ENCODE peak calls at places on chromosome 15, in five cellular contexts. Y is fibroblast of lung, P is fibroblast of villous mesenchyme, I is hepatocyte, N is psoas muscle. Z is an unnamed sample.

GRCh38 chr15:20349774-20350498 is 191.7 kb downstream of the GOLGA6L6 start:
- DNase-seq in P (no peak), Y (no peak), I (peak; percentile 39), N (peak; percentile 22), Z (no peak)

GRCh38 chr15:50487287-50487686 is 59.2 kb downstream of the USP50 start:
- DNase-seq in Y (no peak), P (no peak), I (no peak), N (no peak), Z (no peak)

GRCh38 chr15:98428253-98428989 is 219.9 kb upstream of the IGF1R start:
- DNase-seq in N (peak; percentile 72), P (peak; percentile 51), Y (peak; percentile 69), I (peak; percentile 84), Z (peak; percentile 84)

GRCh38 chr15:50996641-50997040 is 88.2 kb downstream of the AP4E1 start:
- DNase-seq in N (no peak), Y (peak; percentile 6), P (no peak), I (no peak), Z (no peak)

GRCh38 chr15:52680041-52680391 is 828 bp upstream of the ATOSA start:
- DNase-seq in Y (peak; percentile 22), P (peak; percentile 59), I (no peak), N (no peak), Z (no peak)

GRCh38 chr15:90513448-90513847 is 16.3 kb upstream of the CRTC3 start:
- DNase-seq in Y (no peak), N (no peak), I (peak; percentile 8), P (no peak), Z (no peak)

GRCh38 chr15:49060710-49061483 is 14.7 kb upstream of the SECISBP2L start:
- DNase-seq in N (no peak), Y (peak; percentile 43), P (peak; percentile 64), I (no peak), Z (no peak)

GRCh38 chr15:55289573-55290360 is at the start of gene RAB27A:
- DNase-seq in N (peak; percentile 71), P (peak; percentile 83), I (peak; percentile 88), Y (peak; percentile 48), Z (peak; percentile 87)

GRCh38 chr15:89531796-89532537 is 35.6 kb upstream of the RHCG start:
- DNase-seq in Y (no peak), P (no peak), I (no peak), N (no peak), Z (no peak)

GRCh38 chr15:99720533-99720932 is 12.7 kb downstream of the LYSMD4 start:
- DNase-seq in P (no peak), N (no peak), Y (no peak), I (no peak), Z (no peak)

GRCh38 chr15:55552461-55552860 is 35.7 kb downstream of the PYGO1 start:
- DNase-seq in I (no peak), N (no peak), Y (no peak), P (no peak), Z (no peak)

GRCh38 chr15:36884404-36885335 is 215.7 kb downstream of the MEIS2 start:
- DNase-seq in I (no peak), Y (no peak), P (no peak), N (no peak), Z (no peak)

GRCh38 chr15:40743921-40744809 is 10.9 kb downstream of the RMDN3 start:
- DNase-seq in I (peak; percentile 44), Y (peak; percentile 82), N (no peak), P (peak; percentile 90), Z (no peak)
- H3K4me3 ChIP-seq in I (no peak overlapping the region), Y (no peak overlapping the region), N (no peak overlapping the region), P (no peak overlapping the region), Z (no peak overlapping the region)

DNA sequence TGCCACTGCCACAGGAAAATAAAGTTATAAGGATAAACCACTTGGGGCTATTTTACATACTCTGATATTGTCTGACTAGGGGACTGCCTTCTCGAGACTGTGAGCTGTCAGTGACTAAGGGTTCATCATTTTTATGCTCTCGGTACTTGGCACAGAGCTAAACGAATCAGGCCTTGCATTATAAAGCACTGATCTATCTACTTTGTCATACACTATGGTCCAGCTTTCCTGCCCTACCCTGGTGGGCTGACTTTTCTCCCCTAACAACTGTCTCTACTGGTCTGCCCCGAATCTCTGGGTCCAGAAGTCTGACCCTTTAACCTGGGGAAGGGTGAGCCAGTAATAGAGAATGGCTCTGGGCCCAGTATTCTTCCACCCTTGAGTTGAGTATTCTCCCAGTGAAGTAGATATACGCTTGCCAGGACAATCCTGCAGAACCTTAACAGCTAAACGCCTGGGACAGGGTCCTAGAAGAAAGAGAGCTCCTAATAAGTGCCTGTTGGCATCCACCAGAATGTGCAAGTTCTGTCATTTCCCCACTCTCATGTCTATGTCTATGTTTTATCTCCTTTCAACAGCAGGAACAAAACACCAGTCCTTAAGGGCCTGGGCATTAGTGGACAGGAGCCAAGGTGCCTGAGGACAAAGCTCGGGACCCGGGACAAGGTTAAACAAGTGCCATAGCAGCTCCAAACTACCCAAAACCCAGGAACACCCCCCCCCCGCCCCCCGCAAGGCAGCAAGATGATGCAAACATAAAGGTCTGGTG is 1.3 kb downstream of the LARP6 start:
- DNase-seq in P (peak; percentile 49), N (no peak), I (no peak), Y (peak; percentile 50), Z (no peak)
- H3K4me3 ChIP-seq in P (peak overlapping the region; percentile 90), N (peak overlapping the region; percentile 81), I (peak overlapping the region; percentile 91), Y (peak overlapping the region; percentile 91), Z (peak overlapping the region; percentile 80)

GRCh38 chr15:67902579-67902979 is 62.7 kb upstream of the RNU6-1 start:
- DNase-seq in N (no peak), P (no peak), I (no peak), Y (no peak), Z (no peak)
- H3K4me3 ChIP-seq in N (no peak overlapping the region), P (no peak overlapping the region), I (no peak overlapping the region), Y (no peak overlapping the region), Z (no peak overlapping the region)

DNA sequence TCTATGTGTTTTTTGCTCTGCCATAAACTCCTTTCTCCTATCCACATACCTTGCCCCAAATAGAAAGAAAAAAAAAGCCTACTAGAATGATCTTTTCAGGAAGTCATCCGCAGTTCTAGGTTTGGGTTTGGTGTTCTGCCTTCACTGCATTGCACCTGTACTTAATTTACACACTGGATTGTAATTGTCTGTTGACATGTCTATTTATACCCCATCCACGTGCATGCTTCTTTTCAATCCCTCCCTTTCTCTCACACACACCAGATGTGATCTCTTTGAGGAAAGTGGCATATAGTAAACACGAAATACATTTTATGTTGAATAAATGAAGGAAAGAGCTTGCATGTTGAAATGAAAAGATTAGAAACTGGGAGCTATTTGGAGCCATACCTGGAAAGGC is 860.2 kb upstream of the SEMA6D start:
- DNase-seq in I (no peak), P (no peak), N (no peak), Y (no peak), Z (no peak)
- H3K4me3 ChIP-seq in I (no peak overlapping the region), P (no peak overlapping the region), N (no peak overlapping the region), Y (no peak overlapping the region), Z (no peak overlapping the region)

GRCh38 chr15:57356636-57357035 is 19.7 kb upstream of the CGNL1 start:
- DNase-seq in P (no peak), I (no peak), Y (no peak), N (no peak), Z (no peak)
- H3K4me3 ChIP-seq in P (no peak overlapping the region), I (no peak overlapping the region), Y (no peak overlapping the region), N (no peak overlapping the region), Z (no peak overlapping the region)

GRCh38 chr15:68815598-68815997 is 5.1 kb downstream of the ANP32A start:
- DNase-seq in I (no peak), N (no peak), P (no peak), Y (peak; percentile 16), Z (no peak)

GRCh38 chr15:68816795-68817303 is 3.8 kb downstream of the ANP32A start:
- DNase-seq in N (no peak), P (peak; percentile 38), Y (peak; percentile 66), I (peak; percentile 61), Z (no peak)

GRCh38 chr15:68814596-68814995 is 6.1 kb downstream of the ANP32A start:
- DNase-seq in I (no peak), P (no peak), Y (no peak), N (no peak), Z (no peak)

GRCh38 chr15:68817304-68818087 is 3.2 kb downstream of the ANP32A start:
- DNase-seq in P (peak; percentile 72), I (peak; percentile 86), Y (peak; percentile 56), N (peak; percentile 66), Z (peak; percentile 82)

GRCh38 chr15:68816158-68816557 is 4.5 kb downstream of the ANP32A start:
- DNase-seq in P (no peak), Y (no peak), N (no peak), I (no peak), Z (no peak)
- H3K4me3 ChIP-seq in P (no peak overlapping the region), Y (no peak overlapping the region), N (peak overlapping the region; percentile 86), I (peak overlapping the region; percentile 96), Z (peak overlapping the region; percentile 89)

GRCh38 chr15:66704783-66705113 is 2.7 kb downstream of the SMAD6 start:
- DNase-seq in I (peak; percentile 54), P (no peak), Y (no peak), N (no peak), Z (no peak)

GRCh38 chr15:66706840-66707239 is 4.8 kb downstream of the SMAD6 start:
- DNase-seq in Y (no peak), N (no peak), P (no peak), I (no peak), Z (no peak)

GRCh38 chr15:66704019-66704782 is 2.2 kb downstream of the SMAD6 start:
- DNase-seq in P (no peak), N (no peak), Y (no peak), I (no peak), Z (no peak)

GRCh38 chr15:66706225-66706732 is 4.2 kb downstream of the SMAD6 start:
- DNase-seq in N (no peak), P (no peak), Y (peak; percentile 35), I (peak; percentile 65), Z (no peak)

DNA sequence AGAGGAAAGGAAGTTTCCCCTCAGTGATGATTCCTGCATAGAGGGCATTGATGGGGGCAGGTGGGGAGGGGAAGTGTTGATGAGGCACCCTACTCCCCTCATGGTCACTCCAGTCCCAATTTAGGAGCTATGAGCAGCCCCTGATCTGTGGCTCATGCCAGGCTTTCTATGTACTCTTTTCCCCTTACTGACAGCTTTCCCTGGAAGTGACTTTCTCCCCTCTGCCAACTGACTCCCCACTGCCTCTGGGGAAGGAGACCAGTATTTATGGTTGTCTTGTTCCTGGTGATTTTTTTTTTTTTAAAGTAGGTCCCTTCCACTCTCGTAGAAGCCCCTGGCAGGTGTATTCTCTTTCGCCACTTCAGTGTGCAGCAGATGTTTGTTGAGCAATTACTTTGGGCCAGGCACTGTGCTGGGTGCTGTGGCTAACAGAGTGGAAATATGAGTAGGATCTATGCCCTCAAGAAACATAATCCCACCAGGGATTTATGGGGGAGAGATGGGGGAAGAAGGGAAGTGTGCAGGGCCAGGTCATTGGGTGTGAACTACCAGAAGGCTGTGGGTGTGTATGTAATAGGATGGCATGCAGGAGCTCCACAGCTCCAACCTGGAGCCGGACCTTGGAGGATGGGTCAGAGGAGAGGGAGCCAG is 3.4 kb downstream of the SMAD6 start:
- DNase-seq in Y (no peak), I (no peak), N (no peak), P (no peak), Z (no peak)
- H3K4me3 ChIP-seq in Y (peak overlapping the region; percentile 87), I (peak overlapping the region; percentile 91), N (peak overlapping the region; percentile 85), P (no peak overlapping the region), Z (no peak overlapping the region)